ENCODE peak calls at places on chromosomes 13 and 19, in four cellular contexts. E is mammary epithelial cell, H is uterus, O is RWPE1. D is an unnamed sample.

GRCh38 chr13:32159147-32159869 is 127.7 kb downstream of the FRY start:
- DNase-seq in E (no peak), H (no peak), O (no peak), D (no peak)

GRCh38 chr19:3618144-3618810 is 8.3 kb downstream of the CACTIN start:
- DNase-seq in E (no peak), H (peak; percentile 78), O (peak; percentile 52), D (no peak)

GRCh38 chr19:12052057-12052570 is 647 bp downstream of the ZNF878 start:
- DNase-seq in E (peak; percentile 28), H (no peak), O (peak; percentile 13), D (no peak)

GRCh38 chr19:32866564-32867265 is 2.9 kb downstream of the SLC7A9 start:
- DNase-seq in E (no peak), H (no peak), O (no peak), D (no peak)

GRCh38 chr13:35838356-35838755 is 292.8 kb downstream of the DCLK1 start:
- DNase-seq in E (peak; percentile 21), H (no peak), O (peak; percentile 5), D (no peak)

GRCh38 chr13:31236211-31236786 is 36.5 kb downstream of the B3GLCT start:
- DNase-seq in E (peak; percentile 14), H (no peak), O (peak; percentile 24), D (no peak)

GRCh38 chr13:26007774-26008173 is 44.0 kb downstream of the SHISA2 start:
- DNase-seq in E (no peak), H (no peak), O (no peak), D (no peak)

GRCh38 chr13:47672982-47673670 is 327.9 kb downstream of the SUCLA2 start:
- DNase-seq in E (peak; percentile 32), H (no peak), O (no peak), D (no peak)

GRCh38 chr19:9848060-9848459 is 12.9 kb downstream of the PIN1 start:
- DNase-seq in E (no peak), H (no peak), O (no peak), D (no peak)

GRCh38 chr13:44759222-44759721 is 183.1 kb upstream of the TSC22D1 start:
- DNase-seq in E (peak; percentile 48), H (no peak), O (no peak), D (peak; percentile 39)

GRCh38 chr19:13063461-13064091 is 39.1 kb downstream of the LYL1 start:
- DNase-seq in E (no peak), H (no peak), O (no peak), D (no peak)

GRCh38 chr13:95185851-95186250 is 115.4 kb downstream of the ABCC4 start:
- DNase-seq in E (no peak), H (no peak), O (no peak), D (no peak)

GRCh38 chr19:34181111-34181864 is 9.0 kb downstream of the LSM14A start:
- DNase-seq in E (no peak), H (no peak), O (no peak), D (no peak)

GRCh38 chr13:93146584-93147292 is 79.9 kb upstream of the GPC6 start:
- DNase-seq in E (peak; percentile 74), H (no peak), O (no peak), D (no peak)

GRCh38 chr13:48040059-48040458 is 2.5 kb downstream of the NUDT15 start:
- DNase-seq in E (no peak), H (no peak), O (no peak), D (no peak)

GRCh38 chr19:17052439-17052838 is 22.8 kb downstream of the HAUS8 start:
- DNase-seq in E (peak; percentile 34), H (peak; percentile 35), O (peak; percentile 35), D (no peak)

GRCh38 chr19:28396259-28396940 is 816.6 kb downstream of the UQCRFS1 start:
- DNase-seq in E (no peak), H (no peak), O (no peak), D (no peak)

GRCh38 chr13:54614729-54615128 is 1586.1 kb downstream of the OLFM4 start:
- DNase-seq in E (no peak), H (no peak), O (no peak), D (no peak)

GRCh38 chr13:97298816-97299215 is 76.7 kb downstream of the MBNL2 start:
- DNase-seq in E (no peak), H (no peak), O (no peak), D (no peak)

GRCh38 chr19:36051236-36051635 is 2.8 kb downstream of the THAP8 start:
- DNase-seq in E (no peak), H (no peak), O (no peak), D (no peak)

GRCh38 chr13:72726721-72727416 is 560 bp downstream of the MZT1 start:
- DNase-seq in E (peak; percentile 4), H (no peak), O (peak; percentile 39), D (no peak)

GRCh38 chr13:23427342-23428182 is 5.9 kb downstream of the SACS start:
- DNase-seq in E (peak; percentile 69), H (peak; percentile 74), O (peak; percentile 62), D (no peak)

GRCh38 chr13:42777476-42777875 is 3.9 kb upstream of the FAM216B start:
- DNase-seq in E (no peak), H (no peak), O (no peak), D (no peak)

GRCh38 chr13:46571941-46572340 is 19.0 kb downstream of the LRCH1 start:
- DNase-seq in E (no peak), H (no peak), O (no peak), D (no peak)

GRCh38 chr19:33390120-33390907 is 16.8 kb downstream of the CEBPG start:
- DNase-seq in E (no peak), H (peak; percentile 88), O (no peak), D (no peak)

GRCh38 chr13:108003626-108004025 is 211.7 kb downstream of the LIG4 start:
- DNase-seq in E (no peak), H (no peak), O (no peak), D (no peak)

GRCh38 chr13:60448907-60449510 is 52.0 kb downstream of the TDRD3 start:
- DNase-seq in E (peak; percentile 27), H (no peak), O (peak; percentile 44), D (peak; percentile 5)

GRCh38 chr13:112169941-112170822 is 103.2 kb downstream of the SOX1 start:
- DNase-seq in E (no peak), H (no peak), O (no peak), D (no peak)

GRCh38 chr13:104017317-104017716 is 951.1 kb upstream of the SLC10A2 start:
- DNase-seq in E (no peak), H (no peak), O (no peak), D (no peak)

GRCh38 chr19:17538684-17539287 is 16.7 kb upstream of the COLGALT1 start:
- DNase-seq in E (no peak), H (no peak), O (no peak), D (no peak)

GRCh38 chr19:30445385-30445784 is 73.2 kb downstream of the ZNF536 start:
- DNase-seq in E (no peak), H (no peak), O (no peak), D (no peak)

DNA sequence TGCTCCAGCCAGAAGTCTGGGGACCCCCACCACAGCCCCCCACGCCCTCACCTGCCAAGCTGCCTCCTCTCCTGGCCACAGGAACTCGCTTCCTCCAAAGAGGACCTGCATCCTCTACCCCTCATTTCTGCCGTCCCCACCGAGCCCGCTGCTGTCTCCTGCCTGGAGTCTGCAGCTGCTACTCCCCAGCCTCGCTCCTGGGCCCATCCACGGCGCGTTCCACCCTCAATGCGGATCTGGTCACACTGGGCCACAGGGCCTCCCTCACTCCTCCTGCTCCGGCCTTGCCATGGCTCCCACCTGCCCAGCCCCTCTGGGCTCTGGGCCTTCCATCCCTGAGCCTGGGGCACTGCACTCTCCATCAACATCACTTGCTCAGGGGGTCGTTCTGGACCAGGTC is 4.3 kb downstream of the BTBD2 start:
- DNase-seq in E (no peak), H (no peak), O (no peak), D (no peak)
- H3K27ac ChIP-seq in E (no peak overlapping the region), H (no peak overlapping the region), O (peak overlapping the region; percentile 36), D (no peak overlapping the region)

GRCh38 chr13:101013245-101013644 is 338.6 kb upstream of the TMTC4 start:
- DNase-seq in E (peak; percentile 1), H (no peak), O (no peak), D (no peak)

GRCh38 chr13:101018720-101019119 is 344.1 kb upstream of the TMTC4 start:
- DNase-seq in E (peak; percentile 73), H (no peak), O (peak; percentile 52), D (no peak)

GRCh38 chr13:101019126-101019525 is 344.5 kb upstream of the TMTC4 start:
- DNase-seq in E (no peak), H (no peak), O (no peak), D (no peak)
- H3K27ac ChIP-seq in E (no peak overlapping the region), H (no peak overlapping the region), O (no peak overlapping the region), D (peak overlapping the region; percentile 31)

GRCh38 chr13:19985219-19985556 is 26.7 kb downstream of the ZMYM2 start:
- DNase-seq in E (no peak), H (no peak), O (no peak), D (no peak)

GRCh38 chr13:19981685-19982238 is 23.2 kb downstream of the ZMYM2 start:
- DNase-seq in E (no peak), H (no peak), O (no peak), D (no peak)

GRCh38 chr13:19982447-19983043 is 24.0 kb downstream of the ZMYM2 start:
- DNase-seq in E (no peak), H (no peak), O (no peak), D (no peak)

GRCh38 chr13:19978830-19979437 is 20.4 kb downstream of the ZMYM2 start:
- DNase-seq in E (no peak), H (no peak), O (no peak), D (no peak)

GRCh38 chr13:19984430-19985218 is 26.1 kb downstream of the ZMYM2 start:
- DNase-seq in E (peak; percentile 7), H (no peak), O (peak; percentile 24), D (no peak)
- H3K27ac ChIP-seq in E (no peak overlapping the region), H (no peak overlapping the region), O (no peak overlapping the region), D (no peak overlapping the region)

GRCh38 chr13:27953671-27954405 is 15.3 kb downstream of the CDX2 start:
- DNase-seq in E (peak; percentile 69), H (peak; percentile 56), O (peak; percentile 64), D (no peak)
- H3K27ac ChIP-seq in E (no peak overlapping the region), H (no peak overlapping the region), O (peak overlapping the region; percentile 15), D (no peak overlapping the region)

DNA sequence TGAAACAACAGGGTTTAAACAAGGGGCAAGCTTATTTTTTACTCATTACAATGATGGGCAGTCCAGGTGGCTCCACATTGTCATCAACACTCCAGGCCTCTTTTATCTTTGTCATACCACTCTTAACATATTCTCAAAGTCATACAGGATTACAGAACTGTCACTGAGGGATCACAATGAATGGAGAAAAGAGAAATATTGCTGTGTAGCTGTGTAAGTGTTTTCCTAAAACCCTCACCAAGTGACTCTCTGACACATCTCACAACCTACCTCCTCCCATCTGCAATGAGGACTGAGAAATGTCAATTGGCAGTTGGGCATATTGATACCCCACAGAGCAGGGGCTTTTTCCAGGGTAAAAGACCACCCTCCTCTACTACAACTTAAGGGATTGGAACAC is 562.1 kb downstream of the TBC1D4 start:
- DNase-seq in E (no peak), H (no peak), O (no peak), D (no peak)
- H3K27ac ChIP-seq in E (no peak overlapping the region), H (no peak overlapping the region), O (no peak overlapping the region), D (no peak overlapping the region)

GRCh38 chr19:38037151-38037611 is 130.2 kb downstream of the SIPA1L3 start:
- DNase-seq in E (no peak), H (no peak), O (no peak), D (no peak)
- H3K27ac ChIP-seq in E (no peak overlapping the region), H (no peak overlapping the region), O (peak overlapping the region; percentile 57), D (no peak overlapping the region)